ENCODE peak calls at places on chromosomes 12 and 14, in nine cellular contexts. M is NCI-H2081; G is activated CD4-positive, alpha-beta T cell treated with anti-CD3 and anti-CD28 coated beads for 24 hours; R is mucosa of gallbladder; K is non-pigmented ciliary epithelial cell; P is ecto neural progenitor cell; I is naive thymus-derived CD4-positive, alpha-beta T cell; X is epithelial cell of esophagus; S is GM13976. Q is an unnamed sample.

GRCh38 chr12:31645944-31646343 is 13.5 kb upstream of the ETFBKMT start:
- DNase-seq in R (no peak), S (no peak), I (no peak), K (no peak), P (no peak), G (no peak), M (no peak), X (no peak), Q (no peak)

GRCh38 chr14:21024668-21025373 is at the start of gene NDRG2:
- DNase-seq in K (no peak), I (peak; percentile 74), M (no peak), X (peak; percentile 37), S (peak; percentile 82), P (peak; percentile 86), R (peak; percentile 79), G (peak; percentile 50), Q (peak; percentile 41)

GRCh38 chr12:117049295-117049694 is 49.9 kb downstream of the TESC start:
- DNase-seq in P (no peak), S (no peak), G (no peak), M (no peak), X (no peak), R (no peak), I (no peak), K (no peak), Q (no peak)

GRCh38 chr14:73462078-73462715 is 3.9 kb upstream of the NUMB start:
- DNase-seq in K (no peak), M (peak; percentile 80), S (no peak), R (peak; percentile 92), G (no peak), X (peak; percentile 20), P (no peak), I (no peak), Q (no peak)

GRCh38 chr12:121748571-121749265 is 36.2 kb downstream of the TMEM120B start:
- DNase-seq in X (peak; percentile 33), G (no peak), P (no peak), R (peak; percentile 40), S (peak; percentile 57), K (peak; percentile 69), M (no peak), I (no peak), Q (no peak)

GRCh38 chr12:69688496-69689427 is 10.3 kb downstream of the BEST3 start:
- DNase-seq in G (no peak), X (peak; percentile 95), I (no peak), P (peak; percentile 74), K (peak; percentile 87), M (peak; percentile 48), S (no peak), R (peak; percentile 61), Q (peak; percentile 5)

GRCh38 chr14:61749867-61750266 is 12.4 kb upstream of the SNAPC1 start:
- DNase-seq in S (no peak), R (peak; percentile 47), I (no peak), M (peak; percentile 27), K (no peak), P (no peak), X (peak; percentile 41), G (no peak), Q (no peak)

GRCh38 chr14:74211945-74212580 is 27.2 kb upstream of the VSX2 start:
- DNase-seq in M (no peak), I (no peak), P (no peak), K (no peak), G (no peak), X (no peak), R (no peak), S (no peak), Q (no peak)

GRCh38 chr12:105221588-105222325 is 14.2 kb downstream of the APPL2 start:
- DNase-seq in G (no peak), I (no peak), M (peak; percentile 35), R (no peak), X (no peak), S (no peak), K (no peak), P (no peak), Q (no peak)

GRCh38 chr12:106223485-106224391 is 24.1 kb downstream of the CKAP4 start:
- DNase-seq in K (no peak), M (peak; percentile 60), P (peak; percentile 90), R (peak; percentile 67), S (peak; percentile 82), X (peak; percentile 70), I (peak; percentile 70), G (peak; percentile 56), Q (peak; percentile 20)

GRCh38 chr12:105906545-105906944 is 232.2 kb downstream of the NUAK1 start:
- DNase-seq in K (no peak), S (no peak), G (no peak), M (no peak), P (no peak), I (no peak), R (no peak), X (no peak), Q (no peak)

GRCh38 chr12:110658882-110659281 is 30.0 kb downstream of the HVCN1 start:
- DNase-seq in I (no peak), S (no peak), R (no peak), G (no peak), P (no peak), X (no peak), K (no peak), M (peak; percentile 37), Q (no peak)

GRCh38 chr12:102883204-102883799 is 33.7 kb downstream of the PAH start:
- DNase-seq in X (peak; percentile 56), I (no peak), G (peak; percentile 7), M (peak; percentile 66), K (no peak), P (peak; percentile 82), S (peak; percentile 69), R (peak; percentile 72), Q (no peak)

GRCh38 chr14:64928239-64929002 is 14.1 kb downstream of the GPX2 start:
- DNase-seq in X (no peak), P (no peak), M (no peak), K (no peak), S (no peak), I (peak; percentile 76), R (no peak), G (no peak), Q (no peak)

GRCh38 chr14:69956970-69957369 is 77.8 kb downstream of the SMOC1 start:
- DNase-seq in I (no peak), S (no peak), G (no peak), K (no peak), X (no peak), M (no peak), P (no peak), R (no peak), Q (no peak)

GRCh38 chr12:70843363-70843762 is 77.2 kb downstream of the PTPRR start:
- DNase-seq in G (no peak), X (peak; percentile 81), P (no peak), R (no peak), K (no peak), M (no peak), S (no peak), I (no peak), Q (no peak)

GRCh38 chr12:80627773-80628172 is 79.7 kb upstream of the MYF6 start:
- DNase-seq in I (no peak), X (peak; percentile 38), P (no peak), S (no peak), K (peak; percentile 91), G (no peak), M (no peak), R (no peak), Q (no peak)

GRCh38 chr14:64417042-64417770 is 29.1 kb downstream of the MTHFD1 start:
- DNase-seq in K (no peak), P (no peak), X (no peak), S (no peak), M (no peak), I (no peak), R (no peak), G (no peak), Q (no peak)

GRCh38 chr14:69612759-69613145 is 1.4 kb downstream of the SUSD6 start:
- DNase-seq in R (no peak), G (no peak), M (peak; percentile 16), S (no peak), X (peak; percentile 65), P (no peak), I (no peak), K (no peak), Q (no peak)

GRCh38 chr12:81800298-81801148 is 41.4 kb upstream of the PPFIA2 start:
- DNase-seq in R (no peak), X (peak; percentile 19), I (no peak), M (no peak), S (no peak), G (no peak), K (no peak), P (no peak), Q (no peak)

GRCh38 chr12:615620-616019 is 47.6 kb downstream of the NINJ2 start:
- DNase-seq in P (no peak), I (no peak), X (no peak), R (no peak), K (no peak), M (no peak), G (no peak), S (no peak), Q (no peak)

GRCh38 chr14:32400480-32400879 is 71.4 kb downstream of the AKAP6 start:
- DNase-seq in I (no peak), S (no peak), G (no peak), P (no peak), K (no peak), X (no peak), M (no peak), R (no peak), Q (no peak)

GRCh38 chr12:83074495-83074894 is 387.8 kb downstream of the TMTC2 start:
- DNase-seq in X (peak; percentile 21), S (no peak), P (no peak), R (no peak), M (no peak), I (no peak), K (no peak), G (no peak), Q (no peak)

GRCh38 chr12:121649819-121650353 is 19.6 kb downstream of the MORN3 start:
- DNase-seq in X (no peak), M (no peak), K (no peak), I (no peak), P (no peak), S (no peak), R (no peak), G (no peak), Q (peak; percentile 90)

GRCh38 chr12:92294676-92295440 is 149.2 kb upstream of the BTG1 start:
- DNase-seq in R (no peak), I (no peak), G (no peak), X (no peak), S (no peak), K (peak; percentile 37), M (no peak), P (no peak), Q (no peak)

GRCh38 chr12:50979369-50980052 is 27.2 kb downstream of the HIGD1C start:
- DNase-seq in I (no peak), R (no peak), S (peak; percentile 45), K (no peak), G (peak; percentile 17), M (no peak), X (no peak), P (no peak), Q (no peak)

GRCh38 chr12:27779416-27779815 is 617 bp upstream of the KLHL42 start:
- DNase-seq in I (no peak), P (no peak), G (no peak), R (no peak), K (no peak), X (no peak), S (peak; percentile 58), M (no peak), Q (no peak)

GRCh38 chr14:65476290-65476941 is 63.9 kb downstream of the FUT8 start:
- DNase-seq in G (no peak), I (no peak), X (no peak), P (no peak), R (no peak), K (no peak), S (no peak), M (no peak), Q (no peak)

GRCh38 chr14:81400202-81400678 is at the start of gene STON2:
- DNase-seq in R (peak; percentile 17), S (no peak), M (no peak), I (no peak), G (no peak), X (peak; percentile 93), P (no peak), K (no peak), Q (no peak)

GRCh38 chr12:48459259-48459658 is 13.1 kb upstream of the ANP32D start:
- DNase-seq in R (no peak), I (no peak), X (peak; percentile 3), P (no peak), G (no peak), S (no peak), K (no peak), M (no peak), Q (no peak)

GRCh38 chr12:46661161-46661845 is 164.5 kb downstream of the SLC38A4 start:
- DNase-seq in K (peak; percentile 84), G (no peak), X (peak; percentile 86), P (no peak), R (peak; percentile 51), S (peak; percentile 41), M (peak; percentile 53), I (peak; percentile 50), Q (no peak)